ENCODE peak calls at places on chromosomes 12 and 14, in six cellular contexts. T, K, U, L, V and C are unnamed samples.

GRCh38 chr12:58530421-58531067 is 389.8 kb downstream of the LRIG3 start:
- DNase-seq in T (no peak), K (peak), U (no peak), L (no peak), V (no peak), C (no peak)

GRCh38 chr14:75340921-75341320 is 62.3 kb downstream of the FOS start:
- DNase-seq in T (no peak), K (peak), U (no peak), L (no peak), V (no peak), C (no peak)

GRCh38 chr12:122946690-122947271 is 19.5 kb downstream of the ABCB9 start:
- DNase-seq in T (peak), K (peak), U (peak), L (peak), V (no peak), C (peak)

GRCh38 chr12:41486718-41487117 is 298.6 kb downstream of the PDZRN4 start:
- DNase-seq in T (no peak), K (peak), U (no peak), L (no peak), V (no peak), C (peak)

GRCh38 chr12:45401008-45401407 is 185.1 kb downstream of the ANO6 start:
- DNase-seq in T (no peak), K (no peak), U (no peak), L (no peak), V (no peak), C (no peak)

GRCh38 chr12:25436206-25436912 is 116.7 kb downstream of the LMNTD1 start:
- DNase-seq in T (no peak), K (peak), U (peak), L (peak), V (peak), C (no peak)

GRCh38 chr12:3600039-3600720 is 109.2 kb downstream of the PRMT8 start:
- DNase-seq in T (no peak), K (no peak), U (peak), L (no peak), V (no peak), C (no peak)

GRCh38 chr14:24398943-24399801 is at the start of gene NYNRIN:
- DNase-seq in T (peak), K (peak), U (peak), L (no peak), V (peak), C (no peak)

GRCh38 chr14:34110531-34110930 is 159.7 kb upstream of the EGLN3 start:
- DNase-seq in T (no peak), K (no peak), U (no peak), L (no peak), V (no peak), C (no peak)

GRCh38 chr12:10293151-10293550 is 14.5 kb upstream of the KLRD1 start:
- DNase-seq in T (no peak), K (no peak), U (no peak), L (no peak), V (no peak), C (no peak)

GRCh38 chr14:21924479-21924878 is 250.9 kb upstream of the OR4E1 start:
- DNase-seq in T (peak), K (no peak), U (no peak), L (no peak), V (no peak), C (no peak)

GRCh38 chr14:34052658-34053014 is 101.8 kb upstream of the EGLN3 start:
- DNase-seq in T (no peak), K (peak), U (no peak), L (peak), V (no peak), C (no peak)

GRCh38 chr14:37172024-37172869 is at the start of gene SLC25A21:
- DNase-seq in T (no peak), K (peak), U (peak), L (peak), V (peak), C (peak)

GRCh38 chr12:127509066-127509778 is 757.7 kb upstream of the TMEM132C start:
- DNase-seq in T (no peak), K (peak), U (no peak), L (no peak), V (no peak), C (peak)

GRCh38 chr12:55899035-55899434 is 28.7 kb downstream of the PYM1 start:
- DNase-seq in T (no peak), K (peak), U (peak), L (no peak), V (no peak), C (no peak)

GRCh38 chr12:82862876-82863649 is 176.4 kb downstream of the TMTC2 start:
- DNase-seq in T (no peak), K (no peak), U (no peak), L (no peak), V (no peak), C (no peak)

GRCh38 chr12:1355396-1355795 is 239.0 kb downstream of the FBXL14 start:
- DNase-seq in T (no peak), K (no peak), U (no peak), L (no peak), V (no peak), C (no peak)

GRCh38 chr14:39339003-39339402 is 93.2 kb downstream of the FBXO33 start:
- DNase-seq in T (no peak), K (peak), U (no peak), L (no peak), V (peak), C (no peak)

GRCh38 chr12:3493225-3494049 is 2.4 kb downstream of the PRMT8 start:
- DNase-seq in T (no peak), K (no peak), U (peak), L (no peak), V (no peak), C (no peak)

GRCh38 chr12:115172521-115172920 is 488.5 kb upstream of the TBX3 start:
- DNase-seq in T (no peak), K (peak), U (no peak), L (no peak), V (no peak), C (peak)

GRCh38 chr14:55840821-55841220 is 260.8 kb downstream of the KTN1 start:
- DNase-seq in T (no peak), K (no peak), U (no peak), L (no peak), V (no peak), C (no peak)

GRCh38 chr12:44875954-44876553 is at the start of gene NELL2:
- DNase-seq in T (peak), K (peak), U (peak), L (peak), V (peak), C (no peak)

GRCh38 chr12:52496054-52496453 is 3.0 kb upstream of the KRT6A start:
- DNase-seq in T (no peak), K (no peak), U (no peak), L (no peak), V (no peak), C (no peak)

GRCh38 chr12:92553389-92553788 is 149.4 kb upstream of the PLEKHG7 start:
- DNase-seq in T (no peak), K (no peak), U (peak), L (no peak), V (no peak), C (no peak)

GRCh38 chr12:112900298-112901145 is 6.2 kb upstream of the OAS1 start:
- DNase-seq in T (peak), K (peak), U (peak), L (peak), V (peak), C (no peak)

GRCh38 chr14:64191756-64192155 is 102.4 kb downstream of the ESR2 start:
- DNase-seq in T (no peak), K (peak), U (no peak), L (peak), V (no peak), C (peak)

GRCh38 chr14:93789366-93790130 is 1.3 kb upstream of the PRIMA1 start:
- DNase-seq in T (no peak), K (no peak), U (peak), L (no peak), V (peak), C (no peak)

GRCh38 chr14:105249175-105250007 is 1.1 kb downstream of the BTBD6 start:
- DNase-seq in T (no peak), K (peak), U (peak), L (peak), V (peak), C (no peak)

GRCh38 chr14:93035917-93036651 is 79.6 kb downstream of the ITPK1 start:
- DNase-seq in T (no peak), K (peak), U (no peak), L (peak), V (peak), C (no peak)

GRCh38 chr12:54411398-54412241 is 7.4 kb downstream of the ITGA5 start:
- DNase-seq in T (peak), K (peak), U (no peak), L (peak), V (no peak), C (peak)

GRCh38 chr12:5379737-5380496 is 52.0 kb upstream of the NTF3 start:
- DNase-seq in T (no peak), K (peak), U (peak), L (no peak), V (no peak), C (no peak)

GRCh38 chr14:68881396-68881795 is 88.5 kb upstream of the ZFP36L1 start:
- DNase-seq in T (no peak), K (no peak), U (no peak), L (no peak), V (no peak), C (no peak)

GRCh38 chr12:34275129-34275528 is 252.8 kb downstream of the ALG10 start:
- DNase-seq in T (no peak), K (no peak), U (no peak), L (no peak), V (no peak), C (no peak)

GRCh38 chr14:99168330-99168729 is 103.7 kb downstream of the BCL11B start:
- DNase-seq in T (no peak), K (no peak), U (no peak), L (no peak), V (no peak), C (no peak)

GRCh38 chr12:115070313-115070712 is 386.3 kb upstream of the TBX3 start:
- DNase-seq in T (no peak), K (no peak), U (peak), L (no peak), V (no peak), C (no peak)

GRCh38 chr14:100532154-100532915 is 54.9 kb downstream of the BEGAIN start:
- DNase-seq in T (no peak), K (no peak), U (peak), L (no peak), V (no peak), C (no peak)

GRCh38 chr14:42224053-42224888 is 617.6 kb downstream of the LRFN5 start:
- DNase-seq in T (no peak), K (peak), U (peak), L (peak), V (peak), C (no peak)

DNA sequence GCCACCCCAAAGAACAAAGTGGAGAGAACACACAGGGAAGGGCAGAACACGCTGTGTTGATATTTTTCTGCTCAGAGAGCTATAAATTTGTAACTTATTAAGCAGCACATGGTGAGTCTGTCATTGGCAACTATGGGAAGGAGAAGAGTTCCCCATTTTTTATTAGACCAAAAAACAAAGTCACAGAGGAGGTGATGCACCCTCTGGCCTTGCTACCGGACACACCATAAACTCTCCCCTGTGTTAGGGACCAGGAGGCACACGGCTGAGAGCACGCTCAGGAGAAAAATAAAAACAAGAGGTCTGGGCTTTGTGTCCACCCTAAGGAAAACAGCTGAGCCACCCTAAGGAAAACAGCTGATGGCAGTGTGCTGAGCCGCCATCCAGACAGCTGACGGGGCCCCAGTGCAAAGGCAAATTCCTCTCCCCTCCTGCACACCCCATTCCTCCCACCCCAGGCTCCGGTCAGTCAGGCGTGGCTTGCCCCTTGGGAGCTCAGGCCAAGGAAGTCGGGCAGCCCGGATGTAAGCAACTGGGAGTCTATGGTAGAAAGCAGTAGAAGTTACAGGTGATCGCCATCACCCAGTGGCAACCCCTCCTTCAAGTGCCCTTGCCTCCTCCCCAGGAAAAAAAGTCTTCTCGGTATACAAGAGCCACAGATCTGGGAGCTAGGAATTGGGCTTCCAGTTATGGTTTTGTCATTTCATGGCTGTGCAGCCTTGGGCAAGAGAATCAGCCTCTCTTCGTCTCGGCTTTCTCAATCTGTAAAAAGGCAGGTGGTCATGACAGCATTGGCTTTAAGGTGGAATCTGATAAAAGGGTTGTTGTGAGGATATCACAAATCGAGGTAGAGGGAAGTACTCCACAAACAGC is 2.4 kb downstream of the PXN start:
- DNase-seq in T (no peak), K (no peak), U (no peak), L (no peak), V (no peak), C (no peak)
- H3K4me3 ChIP-seq in T (peak), K (peak), U (no peak), L (peak), V (no peak), C (peak)

DNA sequence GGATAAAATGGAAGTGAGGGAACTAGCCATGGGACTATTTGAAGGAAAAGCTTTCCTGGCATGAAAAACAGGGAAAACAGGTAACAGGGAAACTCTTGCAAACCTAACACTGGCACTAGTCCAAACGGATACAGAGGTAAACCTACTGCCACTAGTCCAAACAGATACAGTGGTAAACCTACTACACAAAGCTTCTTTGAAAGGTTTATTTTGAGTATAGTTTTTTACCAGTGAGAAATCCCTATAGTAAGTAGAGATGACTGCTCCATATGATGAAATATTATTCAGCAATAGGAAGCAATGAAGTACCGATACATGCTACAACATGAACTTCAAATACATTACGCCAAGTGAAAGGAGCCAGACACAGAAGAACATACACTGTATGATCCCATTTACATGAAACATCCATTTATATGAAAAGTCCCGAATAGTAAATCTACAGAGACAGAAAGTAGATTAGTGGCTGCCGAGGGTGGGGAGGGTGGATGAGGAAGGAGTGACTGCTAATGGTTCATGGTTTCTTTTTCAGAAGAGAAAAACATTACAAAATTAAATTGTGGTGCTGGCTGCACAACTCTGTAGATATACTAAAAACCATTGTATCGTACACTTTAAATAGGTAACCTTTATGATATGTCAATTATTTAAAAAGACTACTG is 25.5 kb downstream of the SPTLC2 start:
- DNase-seq in T (no peak), K (no peak), U (no peak), L (no peak), V (no peak), C (no peak)
- H3K4me3 ChIP-seq in T (no peak), K (no peak), U (no peak), L (no peak), V (no peak), C (no peak)

GRCh38 chr12:31655208-31655607 is 4.3 kb upstream of the ETFBKMT start:
- DNase-seq in T (no peak), K (no peak), U (no peak), L (no peak), V (no peak), C (no peak)

GRCh38 chr12:31651893-31652521 is 7.5 kb upstream of the ETFBKMT start:
- DNase-seq in T (no peak), K (no peak), U (peak), L (no peak), V (no peak), C (no peak)

GRCh38 chr12:31655792-31656191 is 3.7 kb upstream of the ETFBKMT start:
- DNase-seq in T (no peak), K (no peak), U (no peak), L (no peak), V (no peak), C (no peak)

GRCh38 chr12:31647106-31647505 is 12.4 kb upstream of the ETFBKMT start:
- DNase-seq in T (no peak), K (no peak), U (peak), L (no peak), V (no peak), C (peak)

GRCh38 chr12:31650927-31651326 is 8.6 kb upstream of the ETFBKMT start:
- DNase-seq in T (no peak), K (no peak), U (no peak), L (peak), V (no peak), C (no peak)
- H3K4me3 ChIP-seq in T (no peak), K (no peak), U (no peak), L (no peak), V (no peak), C (no peak)

DNA sequence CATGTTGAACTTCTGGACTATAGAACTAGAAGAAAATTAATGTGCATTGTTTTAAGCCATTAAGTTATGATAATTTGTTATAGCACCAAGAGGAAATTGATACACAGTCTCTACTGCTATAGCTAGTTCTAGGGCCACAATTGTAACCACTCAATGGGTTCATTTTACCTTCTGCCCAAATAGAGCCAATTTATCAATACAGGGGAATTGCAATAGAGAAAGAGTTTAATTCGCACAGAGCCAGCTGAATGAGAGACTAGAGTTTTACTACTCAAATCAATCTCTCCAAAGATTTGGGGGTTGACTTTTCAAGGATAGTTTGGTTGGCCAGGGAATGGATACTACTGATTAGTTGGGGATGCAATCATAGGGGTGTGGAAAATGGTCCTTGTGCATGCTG is 31.9 kb upstream of the BICDL1 start:
- DNase-seq in T (no peak), K (no peak), U (no peak), L (no peak), V (no peak), C (no peak)
- H3K4me3 ChIP-seq in T (no peak), K (no peak), U (no peak), L (no peak), V (no peak), C (no peak)

GRCh38 chr12:8781326-8781725 is 41.1 kb upstream of the A2ML1 start:
- DNase-seq in T (no peak), K (no peak), U (no peak), L (no peak), V (no peak), C (no peak)
- H3K4me3 ChIP-seq in T (no peak), K (no peak), U (no peak), L (no peak), V (no peak), C (no peak)

DNA sequence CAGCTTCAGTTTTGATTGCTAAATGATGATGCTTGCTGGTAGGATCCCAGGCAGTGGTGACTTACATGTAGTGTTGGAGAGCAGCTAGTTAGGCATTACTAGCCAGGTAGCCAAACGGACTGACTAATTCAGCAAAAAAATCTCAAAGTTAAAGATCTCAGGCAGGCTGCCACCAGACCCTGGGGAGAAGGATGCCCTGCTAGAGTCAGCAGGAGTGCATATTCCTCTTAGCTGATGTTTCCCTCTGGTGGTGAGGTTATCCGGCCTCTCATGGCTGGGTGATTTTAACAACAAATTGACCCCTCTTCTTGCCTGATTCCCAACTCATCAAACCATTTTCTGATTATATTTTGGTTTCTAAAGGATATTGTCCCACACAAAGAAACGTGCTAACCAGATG is 2.8 kb downstream of the EFS start:
- DNase-seq in T (no peak), K (peak), U (no peak), L (peak), V (no peak), C (no peak)
- H3K4me3 ChIP-seq in T (no peak), K (no peak), U (no peak), L (no peak), V (no peak), C (no peak)